ENCODE peak calls at places on chromosomes 13 and 19, in ten cellular contexts. I is endodermal cell, A is tibial nerve, P is omental fat pad, B is uterus, K is lower leg skin, Y is astrocyte of the cerebellum, O is GM10248, S is pancreas, L is BE2C. V is an unnamed sample.

GRCh38 chr19:14004619-14005380 is 1.3 kb downstream of the RFX1 start:
- DNase-seq in L (no peak), B (no peak), K (peak; percentile 79), O (no peak), S (peak; percentile 78), P (no peak), A (peak; percentile 49), Y (no peak), I (no peak), V (no peak)

GRCh38 chr19:17089238-17089637 is 13.7 kb downstream of the MYO9B start:
- DNase-seq in O (no peak), I (no peak), A (no peak), S (no peak), L (no peak), P (no peak), B (peak; percentile 46), K (no peak), Y (no peak), V (no peak)

GRCh38 chr19:16206637-16207036 is 8.9 kb downstream of the AP1M1 start:
- DNase-seq in I (no peak), O (no peak), Y (no peak), K (no peak), L (no peak), P (no peak), A (no peak), S (no peak), B (no peak), V (no peak)

GRCh38 chr13:80802946-80803345 is 462.0 kb upstream of the SPRY2 start:
- DNase-seq in O (no peak), S (no peak), P (no peak), I (peak; percentile 80), B (no peak), K (no peak), Y (no peak), L (no peak), A (no peak), V (no peak)

GRCh38 chr19:53549354-53549753 is 11.4 kb downstream of the ZNF331 start:
- DNase-seq in L (no peak), A (no peak), Y (no peak), K (peak; percentile 25), I (no peak), O (no peak), B (no peak), S (no peak), P (no peak), V (no peak)

GRCh38 chr13:48961379-48961778 is 14.3 kb upstream of the FNDC3A start:
- DNase-seq in I (no peak), K (no peak), A (no peak), O (no peak), P (no peak), S (no peak), L (no peak), B (no peak), Y (no peak), V (no peak)

GRCh38 chr19:14406645-14407331 is 12.4 kb downstream of the DDX39A start:
- DNase-seq in S (no peak), K (no peak), I (no peak), A (no peak), L (no peak), P (no peak), Y (no peak), B (no peak), O (no peak), V (no peak)

GRCh38 chr13:31775686-31776085 is 36.4 kb downstream of the RXFP2 start:
- DNase-seq in I (no peak), B (peak; percentile 43), L (no peak), K (peak; percentile 66), A (peak; percentile 24), P (no peak), O (no peak), S (no peak), Y (no peak), V (no peak)

DNA sequence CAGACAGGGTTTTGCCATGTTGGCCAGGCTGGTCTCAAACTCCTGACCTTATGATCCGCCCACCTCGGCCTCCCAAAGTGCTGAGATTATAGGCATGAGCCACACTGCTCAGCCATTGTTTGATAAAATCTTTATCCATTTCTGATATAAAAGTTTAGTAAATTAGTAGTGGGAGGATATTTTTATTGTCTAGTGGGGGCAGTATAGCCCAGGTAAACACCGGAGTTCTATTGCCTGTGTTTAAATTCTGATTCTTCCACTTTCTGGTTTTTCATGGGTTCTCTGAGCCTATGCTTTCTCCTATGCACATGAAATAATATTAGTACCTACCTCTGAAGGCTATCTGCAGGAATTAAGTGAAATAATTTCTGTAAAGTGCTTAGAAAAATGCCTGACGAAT is 20.1 kb upstream of the ARHGEF18 start:
- DNase-seq in O (peak; percentile 33), B (no peak), A (no peak), K (no peak), S (no peak), Y (no peak), L (no peak), P (no peak), I (no peak), V (peak; percentile 6)
- TF ChIP-seq CTCF in O (peak; percentile 30), B (no peak), A (no peak), K (no peak), S (no peak), Y (no peak), L (no peak), P (no peak), I (no peak), V (no peak)

GRCh38 chr19:7461841-7462629 is 26.8 kb downstream of the PEX11G start:
- DNase-seq in A (no peak), Y (no peak), B (no peak), I (peak; percentile 78), S (no peak), P (no peak), O (no peak), K (no peak), L (no peak), V (no peak)

GRCh38 chr19:7467009-7467989 is 21.5 kb downstream of the PEX11G start:
- DNase-seq in S (no peak), P (no peak), Y (no peak), L (no peak), O (no peak), K (no peak), B (no peak), I (no peak), A (no peak), V (no peak)

GRCh38 chr19:7460562-7460966 is 28.3 kb downstream of the PEX11G start:
- DNase-seq in O (no peak), S (no peak), A (no peak), B (no peak), L (no peak), I (no peak), Y (peak; percentile 27), P (no peak), K (no peak), V (no peak)

GRCh38 chr19:7459773-7460172 is 29.1 kb downstream of the PEX11G start:
- DNase-seq in I (no peak), O (no peak), Y (no peak), L (no peak), A (no peak), P (no peak), K (no peak), B (no peak), S (no peak), V (no peak)

GRCh38 chr19:7463575-7463974 is 25.3 kb downstream of the PEX11G start:
- DNase-seq in P (no peak), A (no peak), O (no peak), K (no peak), I (no peak), Y (no peak), B (no peak), L (no peak), S (no peak), V (no peak)
- TF ChIP-seq CTCF in P (no peak), A (no peak), O (no peak), K (no peak), I (no peak), Y (no peak), B (no peak), L (no peak), S (no peak), V (no peak)

GRCh38 chr13:100340865-100341264 is 247.7 kb downstream of the GGACT start:
- DNase-seq in P (no peak), S (no peak), K (no peak), I (no peak), O (no peak), B (no peak), A (no peak), Y (no peak), L (no peak), V (no peak)

GRCh38 chr13:100336795-100337516 is 248.1 kb downstream of the PCCA start:
- DNase-seq in A (no peak), O (no peak), B (no peak), Y (no peak), K (no peak), L (no peak), I (peak; percentile 55), P (no peak), S (no peak), V (no peak)

GRCh38 chr13:100341327-100341726 is 247.3 kb downstream of the GGACT start:
- DNase-seq in L (no peak), K (no peak), O (no peak), P (no peak), A (no peak), B (no peak), I (no peak), S (no peak), Y (no peak), V (no peak)

GRCh38 chr13:100338265-100338664 is 249.4 kb downstream of the PCCA start:
- DNase-seq in B (no peak), K (no peak), L (no peak), P (no peak), A (no peak), O (no peak), Y (no peak), I (no peak), S (no peak), V (no peak)

GRCh38 chr13:100339411-100339935 is 249.1 kb downstream of the GGACT start:
- DNase-seq in L (no peak), S (no peak), I (no peak), Y (no peak), O (no peak), A (no peak), B (no peak), K (no peak), P (no peak), V (no peak)
- TF ChIP-seq CTCF in L (no peak), S (no peak), I (no peak), Y (no peak), O (no peak), A (no peak), B (no peak), K (no peak), P (no peak), V (no peak)

GRCh38 chr19:33220735-33221134 is 4.9 kb downstream of the SLC7A10 start:
- DNase-seq in L (no peak), S (no peak), B (no peak), Y (no peak), O (no peak), P (no peak), K (no peak), A (no peak), I (no peak), V (no peak)

GRCh38 chr19:33217881-33218280 is 7.8 kb downstream of the SLC7A10 start:
- DNase-seq in P (no peak), O (no peak), A (no peak), L (no peak), B (no peak), K (no peak), I (no peak), Y (no peak), S (no peak), V (no peak)

GRCh38 chr19:33221641-33222040 is 4.0 kb downstream of the SLC7A10 start:
- DNase-seq in Y (no peak), P (no peak), S (no peak), L (no peak), O (no peak), K (no peak), I (no peak), A (no peak), B (no peak), V (no peak)

GRCh38 chr19:33220115-33220514 is 5.5 kb downstream of the SLC7A10 start:
- DNase-seq in I (no peak), P (no peak), O (no peak), L (no peak), K (no peak), Y (no peak), B (no peak), A (no peak), S (no peak), V (no peak)

DNA sequence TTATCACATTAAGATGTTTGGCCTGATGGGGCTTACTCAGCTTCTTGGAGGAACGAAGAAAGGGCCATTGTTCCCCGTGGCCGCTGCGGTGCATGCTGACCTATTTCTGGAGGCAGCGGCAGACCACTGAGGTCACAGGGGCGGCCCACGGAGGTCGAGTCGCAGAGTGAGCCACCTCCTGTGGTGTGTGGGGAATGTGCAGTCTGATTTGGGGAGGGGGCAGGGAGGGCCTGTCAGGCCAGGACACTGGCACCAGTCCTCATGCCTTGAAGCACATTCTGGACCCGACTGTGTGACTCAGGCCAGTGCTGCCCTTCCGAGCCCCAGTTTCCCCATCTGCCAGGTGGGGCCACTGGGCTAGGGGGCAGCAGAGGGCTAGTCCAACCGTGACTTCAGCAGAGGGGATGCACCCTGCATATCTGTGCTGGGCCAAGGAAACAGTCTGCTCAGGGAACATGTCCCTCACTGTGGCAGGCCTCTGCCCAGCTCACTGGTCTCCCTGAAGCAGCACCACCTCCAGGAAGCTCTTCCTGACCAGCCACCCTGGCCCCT is 6.3 kb downstream of the SLC7A10 start:
- DNase-seq in K (no peak), A (no peak), L (no peak), P (no peak), B (no peak), Y (peak; percentile 57), I (peak; percentile 81), O (no peak), S (no peak), V (no peak)
- TF ChIP-seq CTCF in K (no peak), A (peak; percentile 40), L (peak; percentile 50), P (no peak), B (no peak), Y (peak; percentile 50), I (peak; percentile 71), O (no peak), S (no peak), V (peak; percentile 59)

V was measured in chondrocyte.